ENCODE peak calls at places on chromosomes 16 and 17, in ten cellular contexts. L is NCI-H510A; T is NCI-H1436; P is activated CD4-positive, alpha-beta memory T cell treated with anti-CD3 and anti-CD28 coated beads for 36 hours; O is stimulated activated CD4-positive, alpha-beta T cell treated with anti-CD3 and anti-CD28 coated beads, Interleukin-2, amount 100 ng/mL, for 48 hours; I is iPS-NIHi11; C is activated T-cell treated with anti-CD3 and anti-CD28 coated beads for 1 hour; H is substantia nigra; G is non-pigmented ciliary epithelial cell; K is transverse colon. S is an unnamed sample.
A peak's percentile ranks its signal among the peaks of the same experiment; 100 is the strongest.

GRCh38 chr17:14307560-14308024 is 6.7 kb downstream of the HS3ST3B1 start:
- DNase-seq in L (no peak), T (no peak), P (peak; percentile 43), O (no peak), I (no peak), C (no peak), H (no peak), G (peak; percentile 70), K (no peak), S (no peak)

GRCh38 chr16:1439058-1439698 is 5.2 kb downstream of the CCDC154 start:
- DNase-seq in L (no peak), T (no peak), P (no peak), O (no peak), I (no peak), C (no peak), H (no peak), G (no peak), K (no peak), S (no peak)

GRCh38 chr17:60851181-60851580 is 173.5 kb downstream of the BCAS3 start:
- DNase-seq in L (no peak), T (no peak), P (no peak), O (no peak), I (no peak), C (no peak), H (no peak), G (no peak), K (no peak), S (no peak)

GRCh38 chr17:49407981-49408501 is 6.6 kb downstream of the PHB1 start:
- DNase-seq in L (peak; percentile 95), T (peak; percentile 87), P (peak; percentile 91), O (peak; percentile 88), I (peak; percentile 91), C (peak; percentile 80), H (peak; percentile 35), G (no peak), K (peak; percentile 91), S (peak; percentile 93)

GRCh38 chr17:50487213-50488096 is 8.8 kb downstream of the RSAD1 start:
- DNase-seq in L (no peak), T (no peak), P (peak; percentile 47), O (no peak), I (no peak), C (no peak), H (no peak), G (no peak), K (no peak), S (no peak)

GRCh38 chr16:11100239-11100750 is 155.7 kb downstream of the SOCS1 start:
- DNase-seq in L (no peak), T (no peak), P (peak; percentile 91), O (peak; percentile 63), I (peak; percentile 67), C (no peak), H (peak; percentile 16), G (peak; percentile 98), K (peak; percentile 53), S (peak; percentile 32)

GRCh38 chr17:41126412-41126811 is 2.4 kb upstream of the KRTAP4-12 start:
- DNase-seq in L (no peak), T (no peak), P (no peak), O (no peak), I (no peak), C (no peak), H (no peak), G (no peak), K (no peak), S (no peak)

GRCh38 chr16:67936876-67937605 is 391 bp upstream of the PSMB10 start:
- DNase-seq in L (no peak), T (no peak), P (peak; percentile 88), O (no peak), I (no peak), C (peak; percentile 59), H (peak; percentile 58), G (peak; percentile 22), K (peak; percentile 83), S (no peak)

GRCh38 chr17:80599546-80600305 is 55.1 kb downstream of the RPTOR start:
- DNase-seq in L (no peak), T (no peak), P (peak; percentile 22), O (no peak), I (no peak), C (no peak), H (no peak), G (no peak), K (peak; percentile 75), S (no peak)

GRCh38 chr17:65261682-65262636 is 124.8 kb downstream of the RGS9 start:
- DNase-seq in L (no peak), T (peak; percentile 22), P (no peak), O (no peak), I (no peak), C (no peak), H (no peak), G (no peak), K (no peak), S (no peak)

GRCh38 chr17:77535435-77535834 is 394.7 kb downstream of the SEC14L1 start:
- DNase-seq in L (no peak), T (no peak), P (no peak), O (no peak), I (no peak), C (no peak), H (no peak), G (no peak), K (no peak), S (no peak)

GRCh38 chr17:27217631-27218030 is 76.3 kb upstream of the WSB1 start:
- DNase-seq in L (no peak), T (no peak), P (no peak), O (no peak), I (no peak), C (no peak), H (no peak), G (no peak), K (no peak), S (no peak)

GRCh38 chr16:26273607-26274006 is 581.8 kb downstream of the HS3ST4 start:
- DNase-seq in L (no peak), T (no peak), P (no peak), O (no peak), I (no peak), C (no peak), H (no peak), G (no peak), K (no peak), S (no peak)

GRCh38 chr17:41026668-41027471 is at the start of gene KRTAP1-5:
- DNase-seq in L (no peak), T (no peak), P (no peak), O (no peak), I (no peak), C (no peak), H (no peak), G (peak; percentile 62), K (no peak), S (no peak)

GRCh38 chr16:28910046-28911031 is 14.7 kb downstream of the RABEP2 start:
- DNase-seq in L (peak; percentile 67), T (no peak), P (peak; percentile 21), O (no peak), I (peak; percentile 9), C (no peak), H (no peak), G (no peak), K (peak; percentile 74), S (no peak)